ENCODE peak calls at places on chromosomes 4 and X, in eight cellular contexts. S, Y, N, V, M, F, G and I are unnamed samples. For H3K4me1, the result is how much of the 10 kb centered on the place peaks cover.

GRCh38 chr4:90718926-90719325 is 591.7 kb downstream of the CCSER1 start:
- DNase-seq in S (no peak), Y (no peak), N (peak), V (no peak), M (no peak), F (no peak), G (no peak), I (no peak)

GRCh38 chrX:67353651-67354370 is 190.0 kb upstream of the AR start:
- DNase-seq in S (no peak), Y (no peak), N (no peak), V (no peak), M (no peak), F (no peak), G (no peak), I (no peak)

GRCh38 chr4:109077486-109077885 is 225.0 kb downstream of the COL25A1 start:
- DNase-seq in S (no peak), Y (no peak), N (no peak), V (no peak), M (no peak), F (no peak), G (no peak), I (no peak)

GRCh38 chr4:8109406-8110065 is 49.1 kb downstream of the ABLIM2 start:
- DNase-seq in S (no peak), Y (no peak), N (no peak), V (no peak), M (no peak), F (no peak), G (no peak), I (no peak)

GRCh38 chr4:121980643-121981042 is 28.8 kb upstream of the TRPC3 start:
- DNase-seq in S (no peak), Y (no peak), N (no peak), V (no peak), M (peak), F (no peak), G (no peak), I (no peak)

GRCh38 chrX:13469963-13470679 is 99.3 kb upstream of the EGFL6 start:
- DNase-seq in S (no peak), Y (no peak), N (no peak), V (no peak), M (peak), F (no peak), G (no peak), I (no peak)

GRCh38 chr4:136484996-136485395 is 1047.3 kb downstream of the PCDH18 start:
- DNase-seq in S (no peak), Y (no peak), N (no peak), V (no peak), M (no peak), F (no peak), G (no peak), I (no peak)

GRCh38 chr4:154928640-154929257 is 147.7 kb downstream of the RBM46 start:
- DNase-seq in S (peak), Y (no peak), N (no peak), V (no peak), M (peak), F (no peak), G (no peak), I (no peak)

GRCh38 chr4:65670331-65671031 is at the start of gene EPHA5:
- DNase-seq in S (no peak), Y (no peak), N (peak), V (peak), M (peak), F (peak), G (peak), I (no peak)

GRCh38 chr4:119057417-119057816 is 78.2 kb upstream of the MYOZ2 start:
- DNase-seq in S (no peak), Y (no peak), N (no peak), V (no peak), M (no peak), F (no peak), G (no peak), I (no peak)

GRCh38 chr4:44446191-44446590 is 2.4 kb downstream of the KCTD8 start:
- DNase-seq in S (no peak), Y (no peak), N (no peak), V (no peak), M (no peak), F (no peak), G (no peak), I (no peak)

GRCh38 chr4:172009461-172009860 is 196.3 kb downstream of the GALNTL6 start:
- DNase-seq in S (no peak), Y (no peak), N (no peak), V (no peak), M (no peak), F (no peak), G (no peak), I (no peak)

GRCh38 chr4:81905966-81906365 is 434.3 kb upstream of the RASGEF1B start:
- DNase-seq in S (no peak), Y (no peak), N (no peak), V (no peak), M (no peak), F (no peak), G (no peak), I (no peak)

GRCh38 chr4:77007358-77008230 is 58.0 kb downstream of the SEPTIN11 start:
- DNase-seq in S (no peak), Y (no peak), N (no peak), V (no peak), M (peak), F (no peak), G (no peak), I (no peak)

GRCh38 chr4:146591986-146592385 is 46.7 kb upstream of the POU4F2 start:
- DNase-seq in S (no peak), Y (no peak), N (no peak), V (no peak), M (no peak), F (no peak), G (no peak), I (no peak)

GRCh38 chrX:110287605-110288004 is 30.3 kb downstream of the AMMECR1 start:
- DNase-seq in S (no peak), Y (no peak), N (no peak), V (no peak), M (peak), F (no peak), G (no peak), I (no peak)

GRCh38 chr4:23766334-23766733 is 123.5 kb downstream of the PPARGC1A start:
- DNase-seq in S (no peak), Y (no peak), N (no peak), V (no peak), M (no peak), F (no peak), G (no peak), I (no peak)

GRCh38 chrX:108261541-108262218 is 170.1 kb downstream of the ATG4A start:
- DNase-seq in S (no peak), Y (no peak), N (no peak), V (no peak), M (peak), F (no peak), G (no peak), I (no peak)

DNA sequence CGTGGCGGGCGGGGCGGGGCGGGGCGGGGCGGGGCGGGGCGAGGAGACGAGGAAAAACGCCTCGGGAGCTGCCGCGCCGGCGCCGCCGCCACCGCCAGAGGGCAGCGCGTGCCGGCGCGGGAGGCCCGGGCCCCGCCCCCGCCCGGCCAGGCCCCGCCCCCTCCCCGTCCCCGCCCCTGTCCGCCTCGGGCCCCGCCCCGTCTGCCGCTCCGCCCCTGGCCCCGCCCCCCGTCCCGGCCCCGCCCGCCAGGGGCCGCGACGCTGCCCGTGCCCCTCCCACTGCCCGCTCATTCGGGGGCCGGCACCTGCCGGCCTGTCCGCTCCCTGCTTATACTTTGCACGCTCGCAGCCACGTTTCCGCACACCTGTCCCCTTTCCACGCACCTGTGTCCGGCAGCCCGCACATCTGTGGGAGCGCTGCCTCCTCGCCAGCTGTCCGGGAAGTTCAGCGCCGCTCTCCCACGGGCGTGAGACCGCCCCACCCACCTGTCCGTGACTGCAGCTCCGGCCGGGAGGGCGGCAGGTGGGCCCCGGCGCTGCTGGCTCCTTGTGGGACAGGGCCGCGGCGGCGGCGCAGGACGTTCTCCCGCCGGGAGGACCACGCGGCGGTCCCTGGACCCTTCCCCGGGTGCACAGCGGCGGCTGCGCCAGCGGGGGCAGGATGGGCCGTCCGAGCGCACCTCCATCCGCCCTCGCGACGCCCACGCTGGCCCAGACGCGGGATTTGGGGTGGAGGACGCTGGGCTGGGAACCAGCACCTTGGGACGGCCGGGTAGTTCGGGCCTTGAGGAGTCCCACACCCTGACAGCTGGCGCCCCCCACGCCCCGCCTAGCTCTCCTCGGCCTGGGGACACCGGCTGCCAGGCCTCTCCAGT is 1.5 kb upstream of the FGFRL1 start:
- DNase-seq in S (no peak), Y (peak), N (peak), V (peak), M (peak), F (no peak), G (peak), I (peak)
- TF ChIP-seq POLR2A in S (no peak), Y (peak), N (no peak), V (no peak), M (no peak), F (no peak), G (no peak), I (no peak)

GRCh38 chr4:87109121-87109520 is 111.3 kb downstream of the KLHL8 start:
- DNase-seq in S (no peak), Y (no peak), N (no peak), V (no peak), M (no peak), F (no peak), G (no peak), I (no peak)
- H3K27ac ChIP-seq in S (no peak), Y (peak), N (no peak), V (no peak), M (no peak), F (no peak), G (peak), I (peak)

GRCh38 chr4:94538229-94538628 is 86.5 kb downstream of the PDLIM5 start:
- DNase-seq in S (no peak), Y (no peak), N (no peak), V (no peak), M (no peak), F (no peak), G (no peak), I (no peak)
- H3K4me1 ChIP-seq in S (half or more), Y (under half), N (half or more), V (half or more), M (under half), F (half or more), G (half or more), I (under half)

DNA sequence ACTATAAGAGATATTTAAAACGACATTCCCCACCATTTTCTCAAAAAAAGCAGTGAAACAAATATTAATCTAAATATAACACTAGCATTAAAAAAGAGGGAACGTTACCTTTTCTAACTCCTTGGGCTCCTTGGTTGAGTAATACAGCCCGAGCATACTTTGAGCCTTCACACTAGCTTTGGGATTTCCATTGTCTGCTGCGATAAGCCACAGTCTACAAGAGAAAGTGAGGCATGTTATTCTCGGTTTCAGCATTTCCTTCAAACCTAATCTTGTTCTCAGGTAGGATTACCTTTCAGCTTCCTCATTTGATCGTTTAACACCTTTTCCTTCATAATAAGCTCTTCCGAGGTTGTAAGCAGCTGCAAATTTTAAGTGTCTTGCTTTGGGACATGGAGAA is 21.7 kb downstream of the LRP2BP start:
- DNase-seq in S (no peak), Y (no peak), N (no peak), V (no peak), M (no peak), F (no peak), G (no peak), I (no peak)
- TF ChIP-seq POLR2A in S (no peak), Y (no peak), N (no peak), V (no peak), M (no peak), F (no peak), G (no peak), I (no peak)

GRCh38 chr4:41121906-41122305 is 92.4 kb downstream of the APBB2 start:
- DNase-seq in S (no peak), Y (no peak), N (no peak), V (no peak), M (no peak), F (no peak), G (no peak), I (no peak)
- H3K27ac ChIP-seq in S (no peak), Y (no peak), N (no peak), V (no peak), M (no peak), F (peak), G (peak), I (peak)